ENCODE peak calls at places on chromosomes 13 and 19, in eight cellular contexts. B is type B pancreatic cell, Z is HCT116, O is HL-60, L is neural crest cell, I is neural progenitor cell, K is HFFc6, G is nephron progenitor cell. R is an unnamed sample.

GRCh38 chr13:35496761-35497386 is 20.4 kb upstream of the MAB21L1 start:
- DNase-seq in B (no peak), Z (no peak), O (peak), L (no peak), I (no peak), K (no peak), G (no peak), R (no peak)

GRCh38 chr19:21940684-21941083 is 70.1 kb downstream of the ZNF208 start:
- DNase-seq in B (no peak), Z (no peak), O (no peak), L (no peak), I (no peak), K (no peak), G (no peak), R (no peak)

GRCh38 chr19:33143897-33144405 is 12.0 kb downstream of the WDR88 start:
- DNase-seq in B (no peak), Z (peak), O (peak), L (peak), I (peak), K (peak), G (peak), R (peak)

GRCh38 chr19:57434386-57435061 is 601 bp upstream of the ZNF749 start:
- DNase-seq in B (no peak), Z (no peak), O (no peak), L (no peak), I (peak), K (peak), G (no peak), R (peak)

GRCh38 chr13:48656621-48657020 is 2.9 kb downstream of the CYSLTR2 start:
- DNase-seq in B (no peak), Z (no peak), O (peak), L (no peak), I (peak), K (no peak), G (no peak), R (no peak)

GRCh38 chr13:40193290-40194203 is 472.9 kb downstream of the FOXO1 start:
- DNase-seq in B (no peak), Z (no peak), O (no peak), L (no peak), I (no peak), K (no peak), G (no peak), R (no peak)

GRCh38 chr19:49387936-49388372 is at the start of gene KASH5:
- DNase-seq in B (no peak), Z (no peak), O (no peak), L (no peak), I (no peak), K (no peak), G (no peak), R (no peak)

GRCh38 chr13:50842711-50843255 is 709 bp downstream of the DLEU7 start:
- DNase-seq in B (no peak), Z (no peak), O (no peak), L (no peak), I (peak), K (no peak), G (no peak), R (peak)

GRCh38 chr19:51971624-51972023 is 15.0 kb downstream of the ZNF350 start:
- DNase-seq in B (no peak), Z (no peak), O (peak), L (no peak), I (peak), K (no peak), G (peak), R (peak)

GRCh38 chr13:29105779-29106178 is 285.6 kb downstream of the MTUS2 start:
- DNase-seq in B (no peak), Z (no peak), O (peak), L (no peak), I (peak), K (no peak), G (no peak), R (no peak)
- TF ChIP-seq CTCF in B (peak), Z (peak), O (peak), L (peak), I (peak), K (peak), G (no peak), R (no peak)

GRCh38 chr13:26599885-26600284 is 42.4 kb downstream of the WASF3 start:
- DNase-seq in B (no peak), Z (no peak), O (no peak), L (no peak), I (no peak), K (no peak), G (no peak), R (no peak)

GRCh38 chr13:26599403-26599802 is 41.9 kb downstream of the WASF3 start:
- DNase-seq in B (no peak), Z (no peak), O (no peak), L (no peak), I (no peak), K (no peak), G (no peak), R (no peak)

GRCh38 chr13:26600345-26600761 is 42.9 kb downstream of the WASF3 start:
- DNase-seq in B (no peak), Z (no peak), O (no peak), L (no peak), I (no peak), K (peak), G (no peak), R (no peak)

GRCh38 chr13:26602783-26603182 is 45.3 kb downstream of the WASF3 start:
- DNase-seq in B (no peak), Z (no peak), O (no peak), L (no peak), I (no peak), K (no peak), G (no peak), R (no peak)

GRCh38 chr13:26601669-26602068 is 44.2 kb downstream of the WASF3 start:
- DNase-seq in B (no peak), Z (no peak), O (peak), L (no peak), I (no peak), K (peak), G (no peak), R (no peak)
- TF ChIP-seq CTCF in B (no peak), Z (no peak), O (no peak), L (no peak), I (no peak), K (peak), G (no peak), R (no peak)

GRCh38 chr13:110593430-110594130 is 21.8 kb upstream of the NAXD start:
- DNase-seq in B (no peak), Z (peak), O (peak), L (no peak), I (peak), K (peak), G (no peak), R (no peak)
- TF ChIP-seq CTCF in B (peak), Z (peak), O (peak), L (peak), I (peak), K (peak), G (peak), R (peak)

DNA sequence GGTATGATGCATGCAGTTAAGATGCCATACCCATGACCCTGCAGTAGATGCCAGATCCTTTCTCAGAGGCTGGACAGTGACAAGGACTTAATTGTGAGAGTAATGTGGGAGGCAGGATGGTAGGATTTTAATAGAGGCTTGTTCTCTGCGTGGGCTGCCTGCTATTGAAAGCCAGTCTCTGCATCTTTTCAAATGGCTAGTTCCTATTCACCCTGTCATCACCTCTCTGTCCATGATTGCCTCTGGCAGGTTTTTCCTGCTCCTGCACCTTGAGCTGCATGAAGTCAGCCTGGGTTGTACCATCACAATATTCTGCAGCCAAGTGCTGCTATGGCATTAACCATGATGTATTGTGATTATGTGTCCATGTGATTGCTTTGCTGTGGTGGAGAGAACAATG is 440.5 kb downstream of the ITGBL1 start:
- DNase-seq in B (no peak), Z (no peak), O (no peak), L (no peak), I (no peak), K (no peak), G (no peak), R (no peak)
- TF ChIP-seq CTCF in B (no peak), Z (no peak), O (no peak), L (no peak), I (no peak), K (no peak), G (no peak), R (no peak)

GRCh38 chr13:30103161-30103858 is 204.0 kb downstream of the KATNAL1 start:
- DNase-seq in B (no peak), Z (no peak), O (peak), L (no peak), I (no peak), K (peak), G (no peak), R (no peak)

GRCh38 chr13:30107536-30108136 is 199.7 kb downstream of the KATNAL1 start:
- DNase-seq in B (no peak), Z (no peak), O (peak), L (no peak), I (no peak), K (peak), G (no peak), R (no peak)

GRCh38 chr13:30107126-30107525 is 200.2 kb downstream of the KATNAL1 start:
- DNase-seq in B (no peak), Z (no peak), O (peak), L (no peak), I (no peak), K (no peak), G (no peak), R (no peak)

GRCh38 chr13:30108216-30108912 is 199.0 kb downstream of the KATNAL1 start:
- DNase-seq in B (no peak), Z (no peak), O (no peak), L (no peak), I (no peak), K (no peak), G (no peak), R (no peak)

DNA sequence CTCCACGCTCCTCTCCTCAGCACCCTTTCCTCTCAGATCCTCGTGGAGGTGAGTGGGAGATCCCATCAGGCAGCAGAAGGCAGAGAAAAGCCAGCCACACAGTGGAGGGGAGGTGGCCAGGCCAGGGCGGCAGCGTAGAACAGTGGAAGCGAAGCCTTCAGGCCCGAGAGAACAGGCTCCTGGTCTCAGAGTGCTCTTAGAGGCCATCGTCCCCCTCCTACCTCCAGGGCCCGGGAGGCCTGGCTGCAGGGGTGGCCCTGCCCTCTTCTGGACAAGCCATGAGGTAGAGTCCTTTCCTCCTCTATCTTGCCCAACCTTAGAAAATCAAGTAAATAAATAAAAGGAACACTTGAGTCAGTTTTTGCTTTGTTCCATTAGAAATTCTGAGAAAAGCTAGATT is 202.0 kb downstream of the KATNAL1 start:
- DNase-seq in B (no peak), Z (no peak), O (no peak), L (no peak), I (peak), K (no peak), G (no peak), R (no peak)
- TF ChIP-seq CTCF in B (no peak), Z (no peak), O (no peak), L (no peak), I (peak), K (peak), G (no peak), R (no peak)

GRCh38 chr13:19957320-19958118 is 1.0 kb upstream of the ZMYM2 start:
- DNase-seq in B (peak), Z (no peak), O (peak), L (peak), I (peak), K (peak), G (peak), R (peak)
- TF ChIP-seq CTCF in B (peak), Z (no peak), O (peak), L (peak), I (peak), K (peak), G (peak), R (peak)

GRCh38 chr13:27605099-27605498 is 15.2 kb downstream of the LNX2 start:
- DNase-seq in B (no peak), Z (no peak), O (no peak), L (no peak), I (no peak), K (no peak), G (no peak), R (no peak)
- TF ChIP-seq CTCF in B (no peak), Z (no peak), O (no peak), L (no peak), I (no peak), K (no peak), G (no peak), R (no peak)

GRCh38 chr19:1081301-1082164 is 13.6 kb downstream of the POLR2E start:
- DNase-seq in B (no peak), Z (no peak), O (no peak), L (no peak), I (peak), K (no peak), G (no peak), R (no peak)
- TF ChIP-seq CTCF in B (no peak), Z (no peak), O (no peak), L (peak), I (peak), K (no peak), G (no peak), R (no peak)

GRCh38 chr13:37070145-37070695 is 10.7 kb upstream of the SUPT20H start:
- DNase-seq in B (no peak), Z (no peak), O (no peak), L (no peak), I (no peak), K (no peak), G (no peak), R (no peak)

GRCh38 chr13:37070956-37071355 is 11.5 kb upstream of the SUPT20H start:
- DNase-seq in B (no peak), Z (no peak), O (no peak), L (no peak), I (no peak), K (no peak), G (no peak), R (no peak)

GRCh38 chr13:37069597-37070103 is 10.2 kb upstream of the SUPT20H start:
- DNase-seq in B (no peak), Z (no peak), O (no peak), L (no peak), I (no peak), K (no peak), G (no peak), R (no peak)

GRCh38 chr13:37067874-37068273 is 8.4 kb upstream of the SUPT20H start:
- DNase-seq in B (no peak), Z (no peak), O (no peak), L (no peak), I (no peak), K (no peak), G (no peak), R (no peak)

GRCh38 chr13:37068962-37069361 is 9.5 kb upstream of the SUPT20H start:
- DNase-seq in B (no peak), Z (peak), O (no peak), L (no peak), I (no peak), K (peak), G (no peak), R (no peak)
- TF ChIP-seq CTCF in B (peak), Z (peak), O (no peak), L (peak), I (peak), K (peak), G (no peak), R (peak)

GRCh38 chr13:44120814-44121505 is 241.3 kb downstream of the LACC1 start:
- DNase-seq in B (no peak), Z (no peak), O (no peak), L (no peak), I (no peak), K (no peak), G (no peak), R (no peak)

GRCh38 chr13:44112700-44113329 is 233.1 kb downstream of the LACC1 start:
- DNase-seq in B (no peak), Z (no peak), O (no peak), L (no peak), I (no peak), K (no peak), G (no peak), R (no peak)

GRCh38 chr13:44116562-44117315 is 237.0 kb downstream of the LACC1 start:
- DNase-seq in B (no peak), Z (no peak), O (peak), L (no peak), I (no peak), K (no peak), G (no peak), R (no peak)

GRCh38 chr13:44111701-44112100 is 232.0 kb downstream of the LACC1 start:
- DNase-seq in B (no peak), Z (no peak), O (no peak), L (no peak), I (no peak), K (no peak), G (no peak), R (no peak)

DNA sequence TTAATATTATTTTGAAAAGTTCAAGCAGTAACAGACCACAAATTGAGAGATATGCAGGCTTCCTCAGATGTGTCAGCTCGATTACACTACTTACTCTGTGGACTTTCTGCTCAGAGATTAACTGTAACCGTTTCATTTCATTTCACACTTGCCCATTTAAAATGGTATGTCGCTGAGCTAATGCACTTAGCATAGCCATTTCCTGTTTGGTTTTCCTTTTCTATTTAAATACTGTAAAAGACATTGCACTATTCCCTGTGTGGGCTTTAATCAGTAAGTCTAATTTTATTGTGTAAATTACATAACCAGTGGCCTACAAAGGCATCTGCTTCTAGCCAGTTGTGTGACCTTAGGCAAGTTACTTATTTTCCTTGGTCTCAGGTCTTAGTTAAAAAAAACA is 237.6 kb downstream of the LACC1 start:
- DNase-seq in B (no peak), Z (no peak), O (no peak), L (no peak), I (no peak), K (no peak), G (no peak), R (no peak)
- TF ChIP-seq CTCF in B (no peak), Z (no peak), O (no peak), L (no peak), I (no peak), K (no peak), G (no peak), R (no peak)